ENCODE peak calls at places on chromosome 3, in nine cellular contexts. One of them, this sample, is unnamed.

GRCh38 chr3:140233702-140234101 is 298.7 kb downstream of the CLSTN2 start:
- DNase-seq in fibroblast of pulmonary artery: no peak
- DNase-seq in progenitor cell of endocrine pancreas: no peak
- DNase-seq in cardiac fibroblast: no peak
- DNase-seq in fibroblast of lung: no peak
- DNase-seq in Peyer's patch: no peak
- DNase-seq in CD8-positive, alpha-beta T cell: no peak
- DNase-seq in fibroblast of the aortic adventitia: no peak
- DNase-seq in tibial nerve: no peak
- DNase-seq in this sample: no peak

GRCh38 chr3:128950223-128950938 is 43.5 kb downstream of the CFAP92 start:
- DNase-seq in progenitor cell of endocrine pancreas: no peak
- DNase-seq in fibroblast of the aortic adventitia: peak
- DNase-seq in tibial nerve: no peak
- DNase-seq in cardiac fibroblast: peak
- DNase-seq in CD8-positive, alpha-beta T cell: no peak
- DNase-seq in Peyer's patch: no peak
- DNase-seq in fibroblast of pulmonary artery: peak
- DNase-seq in fibroblast of lung: peak
- DNase-seq in this sample: peak

GRCh38 chr3:108931025-108931424 is 22.7 kb downstream of the GUCA1C start:
- DNase-seq in fibroblast of the aortic adventitia: no peak
- DNase-seq in CD8-positive, alpha-beta T cell: no peak
- DNase-seq in fibroblast of lung: no peak
- DNase-seq in fibroblast of pulmonary artery: no peak
- DNase-seq in Peyer's patch: no peak
- DNase-seq in tibial nerve: no peak
- DNase-seq in cardiac fibroblast: no peak
- DNase-seq in progenitor cell of endocrine pancreas: no peak
- DNase-seq in this sample: no peak

GRCh38 chr3:13009946-13010315 is 63.3 kb downstream of the IQSEC1 start:
- DNase-seq in tibial nerve: no peak
- DNase-seq in CD8-positive, alpha-beta T cell: no peak
- DNase-seq in fibroblast of lung: no peak
- DNase-seq in progenitor cell of endocrine pancreas: no peak
- DNase-seq in cardiac fibroblast: no peak
- DNase-seq in fibroblast of pulmonary artery: no peak
- DNase-seq in fibroblast of the aortic adventitia: no peak
- DNase-seq in Peyer's patch: no peak
- DNase-seq in this sample: no peak

GRCh38 chr3:151707216-151707615 is 26.5 kb upstream of the AADACL2 start:
- DNase-seq in fibroblast of the aortic adventitia: peak
- DNase-seq in tibial nerve: no peak
- DNase-seq in fibroblast of lung: peak
- DNase-seq in cardiac fibroblast: no peak
- DNase-seq in CD8-positive, alpha-beta T cell: no peak
- DNase-seq in Peyer's patch: no peak
- DNase-seq in progenitor cell of endocrine pancreas: no peak
- DNase-seq in fibroblast of pulmonary artery: no peak
- DNase-seq in this sample: no peak

GRCh38 chr3:29429055-29429454 is 148.2 kb downstream of the RBMS3 start:
- DNase-seq in CD8-positive, alpha-beta T cell: no peak
- DNase-seq in fibroblast of pulmonary artery: no peak
- DNase-seq in cardiac fibroblast: no peak
- DNase-seq in progenitor cell of endocrine pancreas: no peak
- DNase-seq in fibroblast of lung: no peak
- DNase-seq in Peyer's patch: no peak
- DNase-seq in fibroblast of the aortic adventitia: no peak
- DNase-seq in tibial nerve: no peak
- DNase-seq in this sample: no peak

GRCh38 chr3:81936817-81937216 is 175.4 kb upstream of the GBE1 start:
- DNase-seq in fibroblast of the aortic adventitia: no peak
- DNase-seq in fibroblast of lung: no peak
- DNase-seq in fibroblast of pulmonary artery: no peak
- DNase-seq in progenitor cell of endocrine pancreas: no peak
- DNase-seq in tibial nerve: no peak
- DNase-seq in Peyer's patch: no peak
- DNase-seq in cardiac fibroblast: no peak
- DNase-seq in CD8-positive, alpha-beta T cell: no peak
- DNase-seq in this sample: no peak

GRCh38 chr3:148066787-148067186 is 630.9 kb upstream of the AGTR1 start:
- DNase-seq in fibroblast of pulmonary artery: no peak
- DNase-seq in cardiac fibroblast: peak
- DNase-seq in CD8-positive, alpha-beta T cell: no peak
- DNase-seq in Peyer's patch: no peak
- DNase-seq in tibial nerve: no peak
- DNase-seq in progenitor cell of endocrine pancreas: no peak
- DNase-seq in fibroblast of the aortic adventitia: peak
- DNase-seq in fibroblast of lung: no peak
- DNase-seq in this sample: no peak

GRCh38 chr3:134029256-134029733 is 430 bp downstream of the SLCO2A1 start:
- DNase-seq in Peyer's patch: no peak
- DNase-seq in cardiac fibroblast: peak
- DNase-seq in progenitor cell of endocrine pancreas: no peak
- DNase-seq in CD8-positive, alpha-beta T cell: no peak
- DNase-seq in fibroblast of lung: peak
- DNase-seq in fibroblast of pulmonary artery: peak
- DNase-seq in fibroblast of the aortic adventitia: peak
- DNase-seq in tibial nerve: no peak
- DNase-seq in this sample: no peak

GRCh38 chr3:122111974-122112373 is 56.8 kb downstream of the CD86 start:
- DNase-seq in fibroblast of lung: no peak
- DNase-seq in CD8-positive, alpha-beta T cell: no peak
- DNase-seq in tibial nerve: no peak
- DNase-seq in progenitor cell of endocrine pancreas: no peak
- DNase-seq in fibroblast of pulmonary artery: no peak
- DNase-seq in cardiac fibroblast: no peak
- DNase-seq in fibroblast of the aortic adventitia: no peak
- DNase-seq in Peyer's patch: no peak
- DNase-seq in this sample: no peak

GRCh38 chr3:45134758-45135521 is 11.2 kb downstream of the CDCP1 start:
- DNase-seq in fibroblast of the aortic adventitia: peak
- DNase-seq in cardiac fibroblast: peak
- DNase-seq in fibroblast of pulmonary artery: peak
- DNase-seq in tibial nerve: no peak
- DNase-seq in CD8-positive, alpha-beta T cell: no peak
- DNase-seq in progenitor cell of endocrine pancreas: no peak
- DNase-seq in fibroblast of lung: peak
- DNase-seq in Peyer's patch: no peak
- DNase-seq in this sample: no peak

GRCh38 chr3:18215639-18216038 is 209.5 kb downstream of the SATB1 start:
- DNase-seq in Peyer's patch: no peak
- DNase-seq in fibroblast of pulmonary artery: no peak
- DNase-seq in cardiac fibroblast: no peak
- DNase-seq in tibial nerve: no peak
- DNase-seq in fibroblast of lung: no peak
- DNase-seq in CD8-positive, alpha-beta T cell: no peak
- DNase-seq in fibroblast of the aortic adventitia: no peak
- DNase-seq in progenitor cell of endocrine pancreas: no peak
- DNase-seq in this sample: no peak

GRCh38 chr3:23830869-23831484 is 25.2 kb downstream of the UBE2E1 start:
- DNase-seq in fibroblast of the aortic adventitia: peak
- DNase-seq in CD8-positive, alpha-beta T cell: no peak
- DNase-seq in fibroblast of pulmonary artery: no peak
- DNase-seq in fibroblast of lung: peak
- DNase-seq in Peyer's patch: no peak
- DNase-seq in tibial nerve: no peak
- DNase-seq in cardiac fibroblast: no peak
- DNase-seq in progenitor cell of endocrine pancreas: no peak
- DNase-seq in this sample: no peak

DNA sequence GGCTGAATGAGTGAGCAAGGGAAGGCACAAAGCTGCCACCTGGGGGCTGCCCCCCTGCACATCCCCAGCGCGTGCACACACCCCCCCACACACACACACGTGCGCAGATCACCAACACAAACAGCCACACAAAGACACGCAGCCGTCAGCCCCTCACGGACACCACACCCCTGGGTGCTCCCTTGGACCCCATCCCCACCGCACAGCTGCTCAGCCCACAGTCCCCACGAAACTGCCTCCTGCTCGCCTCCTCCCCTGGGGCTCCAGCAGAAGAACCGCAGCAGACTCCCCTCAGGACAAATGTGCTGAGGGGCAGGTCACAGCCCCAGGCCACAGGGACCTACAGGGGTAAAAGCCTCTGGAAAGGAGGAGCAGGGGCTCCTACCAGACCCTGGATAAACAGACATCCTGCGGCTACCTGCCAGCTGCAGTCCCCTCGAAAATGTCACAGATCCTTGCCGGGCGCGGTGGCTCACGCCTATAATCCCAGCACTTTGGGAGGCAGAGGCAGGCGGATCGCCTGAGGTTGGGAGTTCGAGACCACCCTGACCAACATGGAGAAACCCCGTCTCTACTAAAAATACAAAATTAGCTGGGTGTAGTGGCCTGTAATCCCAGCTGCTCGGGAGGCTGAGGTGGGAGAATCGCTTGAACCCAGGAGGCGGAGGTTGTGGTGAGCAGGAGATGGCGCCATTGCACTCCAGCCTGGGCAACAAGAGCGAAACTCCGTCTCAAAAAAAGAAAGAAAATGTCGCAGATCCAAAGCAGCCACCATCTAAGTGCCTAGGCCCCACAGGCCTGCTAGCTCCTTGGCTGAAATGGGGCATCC is 6.5 kb downstream of the TWF2 start:
- DNase-seq in cardiac fibroblast: no peak
- DNase-seq in fibroblast of the aortic adventitia: no peak
- DNase-seq in CD8-positive, alpha-beta T cell: no peak
- DNase-seq in Peyer's patch: no peak
- DNase-seq in progenitor cell of endocrine pancreas: no peak
- DNase-seq in tibial nerve: no peak
- DNase-seq in fibroblast of lung: no peak
- DNase-seq in fibroblast of pulmonary artery: no peak
- DNase-seq in this sample: no peak
- TF ChIP-seq CTCF in cardiac fibroblast: peak
- TF ChIP-seq CTCF in fibroblast of the aortic adventitia: peak
- TF ChIP-seq CTCF in CD8-positive, alpha-beta T cell: peak
- TF ChIP-seq CTCF in Peyer's patch: no peak
- TF ChIP-seq CTCF in progenitor cell of endocrine pancreas: peak
- TF ChIP-seq CTCF in tibial nerve: no peak
- TF ChIP-seq CTCF in fibroblast of lung: no peak
- TF ChIP-seq CTCF in fibroblast of pulmonary artery: no peak
- TF ChIP-seq CTCF in this sample: peak

GRCh38 chr3:126111566-126112475 is 27.9 kb upstream of the SLC41A3 start:
- DNase-seq in fibroblast of the aortic adventitia: no peak
- DNase-seq in fibroblast of pulmonary artery: no peak
- DNase-seq in progenitor cell of endocrine pancreas: peak
- DNase-seq in Peyer's patch: peak
- DNase-seq in cardiac fibroblast: no peak
- DNase-seq in CD8-positive, alpha-beta T cell: no peak
- DNase-seq in fibroblast of lung: no peak
- DNase-seq in tibial nerve: no peak
- DNase-seq in this sample: no peak

GRCh38 chr3:126112531-126113237 is 28.8 kb upstream of the SLC41A3 start:
- DNase-seq in tibial nerve: no peak
- DNase-seq in progenitor cell of endocrine pancreas: no peak
- DNase-seq in cardiac fibroblast: no peak
- DNase-seq in fibroblast of the aortic adventitia: no peak
- DNase-seq in Peyer's patch: peak
- DNase-seq in CD8-positive, alpha-beta T cell: no peak
- DNase-seq in fibroblast of lung: no peak
- DNase-seq in fibroblast of pulmonary artery: no peak
- DNase-seq in this sample: no peak

GRCh38 chr3:126113238-126113555 is 29.3 kb upstream of the SLC41A3 start:
- DNase-seq in progenitor cell of endocrine pancreas: no peak
- DNase-seq in tibial nerve: no peak
- DNase-seq in Peyer's patch: peak
- DNase-seq in fibroblast of lung: no peak
- DNase-seq in CD8-positive, alpha-beta T cell: no peak
- DNase-seq in cardiac fibroblast: no peak
- DNase-seq in fibroblast of pulmonary artery: no peak
- DNase-seq in fibroblast of the aortic adventitia: no peak
- DNase-seq in this sample: no peak

GRCh38 chr3:126114406-126115386 is 30.8 kb upstream of the SLC41A3 start:
- DNase-seq in Peyer's patch: peak
- DNase-seq in cardiac fibroblast: no peak
- DNase-seq in CD8-positive, alpha-beta T cell: no peak
- DNase-seq in fibroblast of pulmonary artery: no peak
- DNase-seq in fibroblast of the aortic adventitia: no peak
- DNase-seq in progenitor cell of endocrine pancreas: no peak
- DNase-seq in tibial nerve: no peak
- DNase-seq in fibroblast of lung: no peak
- DNase-seq in this sample: no peak

GRCh38 chr3:126113733-126114132 is 29.8 kb upstream of the SLC41A3 start:
- DNase-seq in cardiac fibroblast: no peak
- DNase-seq in fibroblast of lung: no peak
- DNase-seq in Peyer's patch: peak
- DNase-seq in progenitor cell of endocrine pancreas: no peak
- DNase-seq in fibroblast of the aortic adventitia: no peak
- DNase-seq in CD8-positive, alpha-beta T cell: no peak
- DNase-seq in tibial nerve: no peak
- DNase-seq in fibroblast of pulmonary artery: no peak
- DNase-seq in this sample: peak
- TF ChIP-seq CTCF in cardiac fibroblast: peak
- TF ChIP-seq CTCF in fibroblast of lung: no peak
- TF ChIP-seq CTCF in Peyer's patch: no peak
- TF ChIP-seq CTCF in progenitor cell of endocrine pancreas: peak
- TF ChIP-seq CTCF in fibroblast of the aortic adventitia: peak
- TF ChIP-seq CTCF in CD8-positive, alpha-beta T cell: peak
- TF ChIP-seq CTCF in tibial nerve: no peak
- TF ChIP-seq CTCF in fibroblast of pulmonary artery: peak
- TF ChIP-seq CTCF in this sample: peak

GRCh38 chr3:56347219-56347871 is 120.9 kb downstream of the ERC2 start:
- DNase-seq in fibroblast of the aortic adventitia: no peak
- DNase-seq in CD8-positive, alpha-beta T cell: no peak
- DNase-seq in cardiac fibroblast: peak
- DNase-seq in fibroblast of lung: no peak
- DNase-seq in Peyer's patch: no peak
- DNase-seq in fibroblast of pulmonary artery: peak
- DNase-seq in progenitor cell of endocrine pancreas: peak
- DNase-seq in tibial nerve: no peak
- DNase-seq in this sample: peak
- TF ChIP-seq CTCF in fibroblast of the aortic adventitia: peak
- TF ChIP-seq CTCF in CD8-positive, alpha-beta T cell: no peak
- TF ChIP-seq CTCF in cardiac fibroblast: peak
- TF ChIP-seq CTCF in fibroblast of lung: no peak
- TF ChIP-seq CTCF in Peyer's patch: no peak
- TF ChIP-seq CTCF in fibroblast of pulmonary artery: peak
- TF ChIP-seq CTCF in progenitor cell of endocrine pancreas: peak
- TF ChIP-seq CTCF in tibial nerve: no peak
- TF ChIP-seq CTCF in this sample: peak

DNA sequence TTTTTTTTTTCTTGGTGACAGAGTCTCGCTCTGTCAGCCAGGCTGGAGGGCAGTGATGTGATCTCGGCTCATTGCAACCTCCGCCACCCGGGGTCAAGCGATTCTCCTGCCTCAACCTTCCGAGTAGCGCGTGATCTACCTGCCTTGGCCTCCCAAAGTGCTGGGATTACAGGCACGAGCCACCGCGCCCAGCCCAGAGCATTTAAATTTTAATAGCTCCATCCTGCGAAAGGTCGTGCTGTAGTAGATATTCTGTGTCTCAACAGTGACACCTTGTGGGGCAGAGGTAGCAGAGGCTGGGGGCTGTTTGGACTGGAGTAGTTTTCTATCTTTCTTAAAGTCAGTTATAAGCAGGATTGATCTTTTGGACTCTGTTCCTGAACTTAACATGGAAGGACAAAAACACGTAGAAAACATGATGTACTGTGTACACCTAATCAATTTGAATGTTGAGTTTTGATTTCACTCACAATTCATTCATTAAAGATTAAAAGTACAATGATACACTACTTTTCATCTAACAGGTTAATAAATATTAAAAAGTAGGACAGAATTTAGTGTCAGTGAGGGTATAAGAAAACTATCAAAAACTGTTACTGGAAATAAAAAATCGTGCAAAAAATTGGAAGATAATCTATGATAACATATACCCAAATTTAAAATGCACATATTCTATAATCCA is 11.0 kb upstream of the PDCD6IP start:
- DNase-seq in cardiac fibroblast: peak
- DNase-seq in fibroblast of pulmonary artery: peak
- DNase-seq in progenitor cell of endocrine pancreas: peak
- DNase-seq in Peyer's patch: peak
- DNase-seq in CD8-positive, alpha-beta T cell: peak
- DNase-seq in tibial nerve: peak
- DNase-seq in fibroblast of the aortic adventitia: peak
- DNase-seq in fibroblast of lung: peak
- DNase-seq in this sample: peak
- TF ChIP-seq CTCF in cardiac fibroblast: peak
- TF ChIP-seq CTCF in fibroblast of pulmonary artery: peak
- TF ChIP-seq CTCF in progenitor cell of endocrine pancreas: peak
- TF ChIP-seq CTCF in Peyer's patch: peak
- TF ChIP-seq CTCF in CD8-positive, alpha-beta T cell: peak
- TF ChIP-seq CTCF in tibial nerve: peak
- TF ChIP-seq CTCF in fibroblast of the aortic adventitia: peak
- TF ChIP-seq CTCF in fibroblast of lung: peak
- TF ChIP-seq CTCF in this sample: peak

This sample was measured in glutamatergic neuron.